ENCODE peak calls at places on chromosomes 1 and 21, in four cellular contexts. S, Y, K and Q are unnamed samples.

GRCh38 chr1:67566803-67567202 is 118.2 kb upstream of the GADD45A start:
- DNase-seq in S (no peak), Y (no peak), K (no peak), Q (no peak)

GRCh38 chr1:60540176-60540575 is 466.6 kb upstream of the C1orf87 start:
- DNase-seq in S (no peak), Y (no peak), K (no peak), Q (no peak)

GRCh38 chr21:31857096-31857495 is 15.7 kb upstream of the HUNK start:
- DNase-seq in S (no peak), Y (no peak), K (no peak), Q (no peak)

GRCh38 chr1:110087812-110088738 is 17.6 kb upstream of the ALX3 start:
- DNase-seq in S (no peak), Y (no peak), K (no peak), Q (no peak)

GRCh38 chr1:228280961-228281591 is 73.2 kb downstream of the OBSCN start:
- DNase-seq in S (peak), Y (peak), K (peak), Q (peak)

GRCh38 chr1:107830546-107830945 is 134.4 kb downstream of the VAV3 start:
- DNase-seq in S (no peak), Y (no peak), K (no peak), Q (no peak)

GRCh38 chr1:155324717-155325595 is 4.3 kb downstream of the RUSC1 start:
- DNase-seq in S (peak), Y (no peak), K (peak), Q (peak)

GRCh38 chr1:8239306-8240023 is 78.4 kb upstream of the SLC45A1 start:
- DNase-seq in S (no peak), Y (no peak), K (peak), Q (no peak)

GRCh38 chr1:69263982-69264381 is 303.7 kb upstream of the LRRC7 start:
- DNase-seq in S (no peak), Y (no peak), K (no peak), Q (no peak)

GRCh38 chr1:195481293-195481692 is 1126.9 kb downstream of the KCNT2 start:
- DNase-seq in S (no peak), Y (no peak), K (no peak), Q (no peak)

GRCh38 chr1:172906778-172907592 is 143.8 kb downstream of the TNFSF18 start:
- DNase-seq in S (no peak), Y (no peak), K (no peak), Q (no peak)

GRCh38 chr1:180912211-180912800 is 391 bp upstream of the KIAA1614 start:
- DNase-seq in S (no peak), Y (no peak), K (no peak), Q (no peak)

GRCh38 chr1:9181990-9182783 is 52.4 kb upstream of the H6PD start:
- DNase-seq in S (peak), Y (no peak), K (peak), Q (no peak)

GRCh38 chr1:8597455-8597854 is 220.0 kb downstream of the RERE start:
- DNase-seq in S (no peak), Y (no peak), K (no peak), Q (no peak)

GRCh38 chr1:17290553-17290952 is 17.4 kb upstream of the PADI4 start:
- DNase-seq in S (no peak), Y (no peak), K (no peak), Q (no peak)

GRCh38 chr1:77847621-77848080 is 40.8 kb upstream of the NEXN start:
- DNase-seq in S (no peak), Y (no peak), K (no peak), Q (no peak)

GRCh38 chr1:26285366-26286063 is 5.6 kb downstream of the SH3BGRL3 start:
- DNase-seq in S (no peak), Y (no peak), K (no peak), Q (peak)

GRCh38 chr1:246008256-246008901 is 498.7 kb downstream of the SMYD3 start:
- DNase-seq in S (no peak), Y (no peak), K (no peak), Q (no peak)

GRCh38 chr1:41003640-41004220 is 17.8 kb downstream of the SLFNL1 start:
- DNase-seq in S (peak), Y (peak), K (peak), Q (peak)

GRCh38 chr21:37061926-37062591 is 10.8 kb downstream of the PIGP start:
- DNase-seq in S (no peak), Y (no peak), K (no peak), Q (no peak)

GRCh38 chr1:215665212-215665611 is 98.1 kb downstream of the KCTD3 start:
- DNase-seq in S (no peak), Y (no peak), K (no peak), Q (no peak)

GRCh38 chr1:901108-901859 is 22.4 kb upstream of the SAMD11 start:
- DNase-seq in S (no peak), Y (no peak), K (no peak), Q (no peak)

GRCh38 chr1:29709711-29710169 is 473.4 kb downstream of the PTPRU start:
- DNase-seq in S (no peak), Y (no peak), K (no peak), Q (peak)

GRCh38 chr1:70134148-70134547 is 71.2 kb downstream of the LRRC40 start:
- DNase-seq in S (no peak), Y (no peak), K (no peak), Q (no peak)

GRCh38 chr1:2046225-2046917 is 3.8 kb upstream of the PRKCZ start:
- DNase-seq in S (no peak), Y (no peak), K (peak), Q (no peak)

GRCh38 chr1:107255469-107255868 is 114.6 kb downstream of the NTNG1 start:
- DNase-seq in S (no peak), Y (no peak), K (no peak), Q (no peak)

GRCh38 chr1:185720633-185721272 is 13.4 kb upstream of the HMCN1 start:
- DNase-seq in S (no peak), Y (no peak), K (no peak), Q (no peak)

GRCh38 chr1:15858069-15858670 is 10.7 kb downstream of the SPEN start:
- DNase-seq in S (no peak), Y (no peak), K (no peak), Q (no peak)

GRCh38 chr1:7922301-7922700 is 18.3 kb downstream of the TNFRSF9 start:
- DNase-seq in S (no peak), Y (no peak), K (no peak), Q (no peak)

GRCh38 chr1:185317886-185318310 is 855 bp upstream of the IVNS1ABP start:
- DNase-seq in S (no peak), Y (peak), K (no peak), Q (peak)

GRCh38 chr1:151843398-151843797 is 3.8 kb upstream of the C2CD4D start:
- DNase-seq in S (no peak), Y (no peak), K (no peak), Q (no peak)

GRCh38 chr1:234925440-234926251 is 203.0 kb downstream of the TOMM20 start:
- DNase-seq in S (no peak), Y (no peak), K (no peak), Q (no peak)

GRCh38 chr1:212607206-212607923 is 1.2 kb upstream of the ATF3 start:
- DNase-seq in S (peak), Y (no peak), K (peak), Q (no peak)

GRCh38 chr1:36641776-36642175 is 159.1 kb upstream of the CSF3R start:
- DNase-seq in S (no peak), Y (no peak), K (no peak), Q (no peak)

GRCh38 chr21:45330075-45330781 is 42.5 kb upstream of the POFUT2 start:
- DNase-seq in S (peak), Y (no peak), K (peak), Q (peak)

GRCh38 chr1:51302746-51303145 is 27.6 kb downstream of the TTC39A start:
- DNase-seq in S (no peak), Y (no peak), K (no peak), Q (no peak)

GRCh38 chr1:180889325-180889724 is 23.4 kb upstream of the KIAA1614 start:
- DNase-seq in S (no peak), Y (no peak), K (no peak), Q (no peak)